ENCODE peak calls at places on chromosomes 16 and 17, in seven cellular contexts. H, G, X, E, L, M and W are unnamed samples.

GRCh38 chr17:76650505-76650904 is 6.9 kb upstream of the ST6GALNAC1 start:
- DNase-seq in H (no peak), G (no peak), X (no peak), E (no peak), L (no peak), M (no peak), W (no peak)

GRCh38 chr16:46427340-46428107 is 193.7 kb downstream of the SHCBP1 start:
- DNase-seq in H (no peak), G (no peak), X (peak), E (no peak), L (no peak), M (peak), W (no peak)

GRCh38 chr17:67718325-67718941 is 697 bp downstream of the NOL11 start:
- DNase-seq in H (no peak), G (no peak), X (no peak), E (peak), L (peak), M (no peak), W (peak)

GRCh38 chr17:16250635-16251034 is 33.6 kb downstream of the PIGL start:
- DNase-seq in H (no peak), G (peak), X (no peak), E (no peak), L (peak), M (no peak), W (no peak)

GRCh38 chr17:81474958-81475357 is 37.6 kb downstream of the ACTG1 start:
- DNase-seq in H (no peak), G (no peak), X (no peak), E (no peak), L (no peak), M (no peak), W (no peak)

GRCh38 chr17:35242158-35242804 is 591 bp upstream of the SLFN5 start:
- DNase-seq in H (peak), G (no peak), X (peak), E (peak), L (peak), M (no peak), W (peak)

GRCh38 chr17:35449371-35449931 is 885 bp upstream of the SLFN13 start:
- DNase-seq in H (peak), G (no peak), X (no peak), E (no peak), L (peak), M (no peak), W (no peak)

GRCh38 chr16:2468725-2469398 is 2.2 kb upstream of the NTN3 start:
- DNase-seq in H (peak), G (no peak), X (no peak), E (no peak), L (no peak), M (no peak), W (no peak)

GRCh38 chr17:3959295-3959899 is 4.8 kb downstream of the ATP2A3 start:
- DNase-seq in H (no peak), G (no peak), X (peak), E (no peak), L (peak), M (no peak), W (no peak)

GRCh38 chr17:78803161-78803845 is 21.2 kb upstream of the CYTH1 start:
- DNase-seq in H (no peak), G (no peak), X (no peak), E (no peak), L (no peak), M (no peak), W (no peak)

GRCh38 chr16:50696575-50697420 is 3.4 kb downstream of the NOD2 start:
- DNase-seq in H (no peak), G (no peak), X (peak), E (peak), L (peak), M (no peak), W (no peak)

GRCh38 chr16:50602531-50603205 is 54.5 kb downstream of the NKD1 start:
- DNase-seq in H (no peak), G (no peak), X (no peak), E (peak), L (no peak), M (no peak), W (no peak)

GRCh38 chr17:49290690-49291326 is 60.2 kb upstream of the PHOSPHO1 start:
- DNase-seq in H (no peak), G (no peak), X (no peak), E (no peak), L (peak), M (peak), W (no peak)

GRCh38 chr17:67239597-67239996 is 5.4 kb downstream of the HELZ start:
- DNase-seq in H (no peak), G (no peak), X (no peak), E (no peak), L (peak), M (no peak), W (no peak)

GRCh38 chr17:37772982-37773381 is 28.1 kb upstream of the HNF1B start:
- DNase-seq in H (no peak), G (no peak), X (no peak), E (no peak), L (no peak), M (no peak), W (no peak)

GRCh38 chr17:28170771-28171170 is 128.3 kb downstream of the NLK start:
- DNase-seq in H (no peak), G (no peak), X (no peak), E (no peak), L (no peak), M (no peak), W (no peak)

GRCh38 chr16:85054948-85055502 is 27.4 kb downstream of the KIAA0513 start:
- DNase-seq in H (no peak), G (peak), X (no peak), E (no peak), L (no peak), M (no peak), W (no peak)

GRCh38 chr16:84820305-84820684 is 510 bp downstream of the CRISPLD2 start:
- DNase-seq in H (no peak), G (no peak), X (no peak), E (no peak), L (peak), M (no peak), W (no peak)

GRCh38 chr17:71919181-71919580 is 201.6 kb upstream of the SOX9 start:
- DNase-seq in H (no peak), G (no peak), X (no peak), E (no peak), L (peak), M (no peak), W (no peak)

GRCh38 chr17:55421179-55421934 is at the start of gene MMD:
- DNase-seq in H (peak), G (no peak), X (peak), E (no peak), L (no peak), M (no peak), W (no peak)

GRCh38 chr17:1331708-1332107 is 52.2 kb downstream of the TRARG1 start:
- DNase-seq in H (peak), G (no peak), X (no peak), E (peak), L (no peak), M (no peak), W (no peak)

GRCh38 chr17:1324201-1324750 is 44.8 kb downstream of the TRARG1 start:
- DNase-seq in H (no peak), G (no peak), X (no peak), E (no peak), L (no peak), M (no peak), W (no peak)

GRCh38 chr17:1329745-1330343 is 50.4 kb downstream of the TRARG1 start:
- DNase-seq in H (no peak), G (no peak), X (no peak), E (no peak), L (no peak), M (no peak), W (no peak)

GRCh38 chr17:1325766-1326165 is 46.3 kb downstream of the TRARG1 start:
- DNase-seq in H (no peak), G (no peak), X (no peak), E (no peak), L (no peak), M (no peak), W (no peak)

DNA sequence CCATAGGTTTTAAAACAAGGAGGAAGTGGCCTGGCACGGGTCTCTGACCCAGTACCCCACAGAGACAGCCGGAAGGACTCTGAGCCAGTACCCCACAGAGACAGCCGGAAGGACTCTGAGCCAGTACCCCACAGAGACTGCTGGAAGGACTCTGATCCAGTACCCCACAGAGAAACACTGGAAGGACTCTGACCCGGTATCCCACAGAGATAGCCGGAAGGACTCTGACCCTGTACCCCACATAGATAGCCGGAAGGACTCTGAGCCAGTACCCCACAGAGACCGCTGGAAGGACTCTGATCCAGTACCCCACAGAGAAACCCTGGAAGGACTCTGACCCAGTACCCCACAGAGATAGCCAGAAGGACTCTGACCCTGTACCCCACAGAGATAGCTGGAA is 49.0 kb downstream of the TRARG1 start:
- DNase-seq in H (no peak), G (no peak), X (no peak), E (no peak), L (no peak), M (no peak), W (no peak)
- TF ChIP-seq CTCF in H (no peak), G (no peak), X (no peak), E (no peak), L (no peak), M (no peak), W (no peak)

GRCh38 chr16:81883235-81883634 is 104.1 kb downstream of the PLCG2 start:
- DNase-seq in H (no peak), G (no peak), X (no peak), E (no peak), L (no peak), M (no peak), W (no peak)

GRCh38 chr16:81889896-81890634 is 111.0 kb downstream of the PLCG2 start:
- DNase-seq in H (peak), G (peak), X (no peak), E (peak), L (peak), M (no peak), W (peak)

GRCh38 chr16:81882559-81882958 is 103.5 kb downstream of the PLCG2 start:
- DNase-seq in H (no peak), G (no peak), X (no peak), E (no peak), L (no peak), M (no peak), W (no peak)

GRCh38 chr16:81888520-81889394 is 109.7 kb downstream of the PLCG2 start:
- DNase-seq in H (no peak), G (no peak), X (no peak), E (no peak), L (no peak), M (no peak), W (no peak)

DNA sequence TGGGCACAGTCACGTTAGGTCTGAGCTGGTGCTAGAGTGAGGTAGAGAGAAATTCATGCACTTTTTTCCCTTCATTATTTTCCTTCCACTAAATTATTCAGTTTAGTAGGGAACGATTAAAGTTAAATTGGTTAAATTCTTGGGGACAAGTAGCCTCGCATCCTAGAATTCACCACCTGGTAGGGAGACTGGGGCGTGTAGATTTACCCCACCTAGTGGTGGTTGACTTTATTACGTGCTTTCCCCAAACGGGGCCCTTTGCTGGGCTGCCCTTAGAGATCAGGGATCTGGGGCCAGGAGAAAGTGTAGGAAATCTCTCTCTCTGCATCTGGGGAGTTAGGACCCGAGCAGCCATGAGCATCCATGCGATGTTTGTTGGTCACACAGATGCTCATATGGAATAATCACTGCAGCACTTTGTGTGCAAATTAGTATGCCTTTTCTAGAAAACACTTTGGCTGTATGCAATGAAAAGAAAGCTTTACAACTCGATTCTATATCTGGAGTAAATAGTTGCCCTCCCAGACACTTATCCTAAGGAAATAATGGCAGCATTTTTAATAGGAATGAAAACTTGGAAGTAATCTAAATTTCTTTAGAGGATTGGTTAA is 107.0 kb downstream of the PLCG2 start:
- DNase-seq in H (peak), G (no peak), X (no peak), E (no peak), L (peak), M (no peak), W (no peak)
- TF ChIP-seq CTCF in H (peak), G (peak), X (peak), E (peak), L (peak), M (peak), W (peak)

DNA sequence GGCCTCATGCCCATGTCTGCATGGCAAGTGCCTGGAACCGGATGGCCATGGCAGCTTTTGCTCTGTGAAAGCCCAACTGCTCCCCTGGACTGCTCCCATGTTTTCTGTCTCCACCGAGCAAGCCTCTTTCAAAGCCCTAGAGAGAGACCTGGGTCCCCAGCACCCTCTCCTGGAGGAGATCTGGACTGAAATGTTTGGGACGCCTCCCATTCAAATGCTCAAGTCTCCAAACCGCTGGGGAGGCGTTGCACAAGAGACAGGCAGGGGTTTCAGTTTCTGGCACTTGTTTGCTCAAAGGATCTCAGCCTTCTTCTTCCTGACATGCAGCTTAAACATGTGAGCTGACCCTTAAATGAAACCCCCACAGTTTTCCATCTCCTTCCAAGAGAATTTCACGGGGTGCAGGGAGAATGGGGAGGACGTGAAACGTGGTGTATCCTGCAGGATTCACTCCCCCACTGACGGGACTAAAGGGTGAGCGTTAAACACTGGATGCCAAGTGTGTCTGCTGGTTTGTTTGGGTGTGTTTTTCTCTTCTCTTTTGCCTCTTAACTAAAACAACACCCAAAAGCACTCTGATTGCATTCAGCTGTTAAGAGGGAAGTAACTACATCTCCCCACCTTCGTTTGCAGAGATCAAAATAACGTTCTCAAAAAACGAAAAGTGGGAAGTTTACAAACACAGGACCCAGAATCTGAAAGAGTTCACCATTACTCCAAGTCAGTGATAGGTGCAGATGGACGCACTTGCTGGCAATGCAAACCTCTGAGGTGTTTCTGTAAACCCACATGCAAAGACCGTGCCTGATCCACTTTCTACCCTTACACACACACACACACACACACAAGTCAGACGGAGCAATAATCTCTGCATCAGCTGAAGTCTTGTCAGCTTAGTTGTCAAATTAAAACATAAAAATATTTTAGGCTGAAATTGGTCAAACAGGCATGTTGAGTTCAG is 256.9 kb downstream of the C16orf95 start:
- DNase-seq in H (no peak), G (no peak), X (no peak), E (no peak), L (peak), M (no peak), W (no peak)
- TF ChIP-seq CTCF in H (no peak), G (peak), X (no peak), E (no peak), L (peak), M (peak), W (no peak)

GRCh38 chr17:31696184-31696602 is 162.9 kb downstream of the COPRS start:
- DNase-seq in H (peak), G (peak), X (no peak), E (no peak), L (peak), M (peak), W (peak)
- TF ChIP-seq CTCF in H (no peak), G (peak), X (no peak), E (no peak), L (peak), M (no peak), W (no peak)

GRCh38 chr16:78094166-78094565 is 5.3 kb upstream of the WWOX start:
- DNase-seq in H (no peak), G (no peak), X (no peak), E (no peak), L (peak), M (no peak), W (no peak)
- TF ChIP-seq CTCF in H (no peak), G (no peak), X (no peak), E (no peak), L (peak), M (peak), W (peak)

DNA sequence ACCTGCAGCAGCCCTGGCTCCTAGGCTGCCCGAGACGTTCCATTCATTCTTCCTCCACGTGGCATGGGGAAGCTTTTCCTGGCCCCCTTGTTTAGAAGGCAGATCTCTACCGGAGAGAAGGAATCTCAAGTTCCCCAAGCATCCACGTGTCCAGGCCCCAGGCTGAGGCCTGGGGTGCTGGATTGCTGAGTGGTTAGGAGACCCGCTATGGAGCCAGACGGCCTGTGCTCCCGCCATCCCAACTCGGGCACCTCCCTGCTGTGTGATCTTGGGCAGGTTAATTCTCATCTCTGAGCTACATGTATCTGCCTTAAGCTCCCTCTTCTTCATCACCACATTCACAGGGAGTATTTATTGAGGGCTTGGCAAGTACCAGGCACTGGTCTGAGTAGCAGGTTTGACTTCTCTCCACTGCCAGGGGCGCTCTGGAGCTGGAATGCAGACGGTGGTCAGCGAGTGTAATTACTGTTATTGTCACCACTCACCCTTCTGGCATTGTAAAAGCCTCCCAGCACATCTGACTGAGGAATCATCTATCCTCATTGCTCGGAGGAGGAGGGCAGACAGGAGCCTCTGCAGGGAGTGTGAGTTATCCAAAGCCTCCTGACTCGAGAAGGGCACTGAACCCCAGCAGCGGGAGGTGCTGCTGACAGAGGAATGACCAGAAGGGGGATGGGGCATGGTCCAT is 1.1 kb upstream of the ADGRG1 start:
- DNase-seq in H (peak), G (no peak), X (no peak), E (no peak), L (peak), M (no peak), W (no peak)
- TF ChIP-seq CTCF in H (no peak), G (peak), X (no peak), E (no peak), L (peak), M (peak), W (peak)

GRCh38 chr16:21253470-21253869 is 20.0 kb downstream of the ANKS4B start:
- DNase-seq in H (no peak), G (no peak), X (no peak), E (no peak), L (no peak), M (no peak), W (no peak)
- TF ChIP-seq CTCF in H (no peak), G (no peak), X (no peak), E (no peak), L (no peak), M (no peak), W (no peak)

GRCh38 chr17:8630802-8631553 is 453 bp upstream of the MYH10 start:
- DNase-seq in H (peak), G (peak), X (peak), E (peak), L (peak), M (peak), W (peak)
- TF ChIP-seq CTCF in H (peak), G (no peak), X (peak), E (no peak), L (no peak), M (peak), W (peak)

GRCh38 chr16:26457896-26458295 is 608.8 kb upstream of the C16orf82 start:
- DNase-seq in H (no peak), G (no peak), X (no peak), E (no peak), L (no peak), M (no peak), W (no peak)

GRCh38 chr16:26457061-26457460 is 609.7 kb upstream of the C16orf82 start:
- DNase-seq in H (no peak), G (no peak), X (no peak), E (no peak), L (no peak), M (no peak), W (no peak)

GRCh38 chr16:26456074-26456473 is 610.7 kb upstream of the C16orf82 start:
- DNase-seq in H (no peak), G (no peak), X (no peak), E (no peak), L (no peak), M (no peak), W (no peak)

GRCh38 chr16:26454102-26454501 is 612.6 kb upstream of the C16orf82 start:
- DNase-seq in H (no peak), G (no peak), X (no peak), E (no peak), L (peak), M (no peak), W (no peak)

GRCh38 chr16:26453215-26453614 is 613.5 kb upstream of the C16orf82 start:
- DNase-seq in H (no peak), G (no peak), X (no peak), E (no peak), L (no peak), M (no peak), W (no peak)
- TF ChIP-seq CTCF in H (no peak), G (no peak), X (no peak), E (no peak), L (no peak), M (no peak), W (peak)

GRCh38 chr17:31200287-31200686 is 96.8 kb downstream of the OMG start:
- DNase-seq in H (no peak), G (no peak), X (no peak), E (no peak), L (no peak), M (no peak), W (no peak)

GRCh38 chr17:31197991-31198390 is 99.0 kb downstream of the OMG start:
- DNase-seq in H (no peak), G (no peak), X (no peak), E (no peak), L (peak), M (no peak), W (no peak)

DNA sequence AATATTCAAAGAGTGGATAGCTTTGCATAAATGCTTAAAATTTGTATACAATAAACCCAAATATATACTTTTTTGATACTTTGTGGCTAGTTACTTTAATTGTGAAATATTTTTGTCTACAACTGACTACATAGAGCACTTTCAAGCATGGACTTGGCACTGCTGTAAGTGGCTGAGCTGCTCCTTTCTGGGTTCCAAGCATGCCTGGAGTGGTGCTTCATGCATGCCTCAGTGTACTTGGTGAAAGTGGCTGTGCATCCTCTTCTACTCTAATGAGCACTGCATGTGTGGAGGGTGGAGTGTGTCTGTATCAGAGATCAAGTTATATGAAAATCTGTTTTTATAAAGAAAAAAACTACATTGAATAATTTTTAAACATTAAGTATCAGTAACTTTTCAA is 94.1 kb downstream of the OMG start:
- DNase-seq in H (no peak), G (no peak), X (no peak), E (no peak), L (no peak), M (no peak), W (no peak)
- TF ChIP-seq CTCF in H (no peak), G (no peak), X (no peak), E (no peak), L (no peak), M (no peak), W (no peak)